ENCODE peak calls at places on chromosomes 2 and 18, in ten cellular contexts. M, K, C, S, O, Y, U, N, F and J are unnamed samples.

GRCh38 chr2:96413067-96413722 is 77.6 kb downstream of the NCAPH start:
- DNase-seq in U (no peak), O (no peak), K (no peak), M (no peak), C (peak; percentile 31), S (peak; percentile 65), Y (no peak), F (no peak), N (no peak), J (peak; percentile 22)

GRCh38 chr2:28276807-28277206 is 115.9 kb upstream of the FOSL2 start:
- DNase-seq in O (no peak), S (no peak), N (no peak), M (peak; percentile 34), K (no peak), C (no peak), F (no peak), U (no peak), Y (no peak), J (no peak)

GRCh38 chr18:499351-500229 is 911 bp downstream of the COLEC12 start:
- DNase-seq in F (no peak), S (peak; percentile 52), K (peak; percentile 92), U (peak; percentile 73), Y (no peak), M (peak; percentile 83), C (no peak), O (no peak), N (no peak), J (peak; percentile 27)

GRCh38 chr2:241357531-241357930 is 1.4 kb downstream of the FARP2 start:
- DNase-seq in Y (no peak), C (no peak), S (no peak), N (no peak), K (no peak), F (no peak), M (no peak), O (no peak), U (no peak), J (no peak)

GRCh38 chr18:22169011-22169888 is at the start of gene GATA6:
- DNase-seq in U (peak; percentile 96), K (peak; percentile 98), M (peak; percentile 95), F (no peak), C (peak; percentile 98), Y (peak; percentile 75), O (no peak), N (peak; percentile 97), S (peak; percentile 91), J (peak; percentile 85)

GRCh38 chr2:236928353-236929153 is 157.1 kb upstream of the COPS8 start:
- DNase-seq in Y (no peak), O (no peak), F (no peak), S (no peak), U (no peak), K (peak; percentile 10), M (peak; percentile 42), C (no peak), N (peak; percentile 50), J (no peak)

GRCh38 chr2:58601017-58601416 is 359.9 kb upstream of the FANCL start:
- DNase-seq in M (peak; percentile 63), K (no peak), O (no peak), U (no peak), S (peak; percentile 92), N (no peak), C (no peak), F (no peak), Y (no peak), J (peak; percentile 84)

GRCh38 chr2:138531913-138532312 is 30.3 kb downstream of the SPOPL start:
- DNase-seq in K (peak; percentile 47), M (peak; percentile 1), C (no peak), Y (no peak), O (no peak), S (no peak), F (no peak), U (no peak), N (no peak), J (no peak)

GRCh38 chr18:79515944-79516351 is 120.2 kb downstream of the NFATC1 start:
- DNase-seq in F (no peak), S (no peak), C (no peak), K (no peak), M (no peak), U (peak; percentile 55), O (no peak), N (peak; percentile 36), Y (no peak), J (no peak)

GRCh38 chr2:192194065-192194865 is 468 bp downstream of the TMEFF2 start:
- DNase-seq in O (no peak), Y (peak; percentile 3), C (peak; percentile 13), S (no peak), M (peak; percentile 68), F (no peak), N (peak; percentile 59), K (peak; percentile 7), U (peak; percentile 61), J (no peak)

GRCh38 chr18:10949655-10950054 is 199.7 kb downstream of the PIEZO2 start:
- DNase-seq in K (peak; percentile 68), O (no peak), N (no peak), Y (no peak), S (no peak), C (no peak), M (no peak), U (no peak), F (no peak), J (no peak)

GRCh38 chr18:10950876-10951630 is 198.3 kb downstream of the PIEZO2 start:
- DNase-seq in O (no peak), C (peak; percentile 57), Y (no peak), M (no peak), F (no peak), K (no peak), S (no peak), N (no peak), U (no peak), J (no peak)

GRCh38 chr18:10948421-10948820 is 200.9 kb downstream of the PIEZO2 start:
- DNase-seq in M (no peak), U (no peak), Y (no peak), C (no peak), O (no peak), S (no peak), K (no peak), N (no peak), F (no peak), J (no peak)

GRCh38 chr18:10951631-10952544 is 197.5 kb downstream of the PIEZO2 start:
- DNase-seq in O (no peak), F (no peak), C (no peak), M (no peak), K (no peak), Y (no peak), U (no peak), N (no peak), S (no peak), J (no peak)

DNA sequence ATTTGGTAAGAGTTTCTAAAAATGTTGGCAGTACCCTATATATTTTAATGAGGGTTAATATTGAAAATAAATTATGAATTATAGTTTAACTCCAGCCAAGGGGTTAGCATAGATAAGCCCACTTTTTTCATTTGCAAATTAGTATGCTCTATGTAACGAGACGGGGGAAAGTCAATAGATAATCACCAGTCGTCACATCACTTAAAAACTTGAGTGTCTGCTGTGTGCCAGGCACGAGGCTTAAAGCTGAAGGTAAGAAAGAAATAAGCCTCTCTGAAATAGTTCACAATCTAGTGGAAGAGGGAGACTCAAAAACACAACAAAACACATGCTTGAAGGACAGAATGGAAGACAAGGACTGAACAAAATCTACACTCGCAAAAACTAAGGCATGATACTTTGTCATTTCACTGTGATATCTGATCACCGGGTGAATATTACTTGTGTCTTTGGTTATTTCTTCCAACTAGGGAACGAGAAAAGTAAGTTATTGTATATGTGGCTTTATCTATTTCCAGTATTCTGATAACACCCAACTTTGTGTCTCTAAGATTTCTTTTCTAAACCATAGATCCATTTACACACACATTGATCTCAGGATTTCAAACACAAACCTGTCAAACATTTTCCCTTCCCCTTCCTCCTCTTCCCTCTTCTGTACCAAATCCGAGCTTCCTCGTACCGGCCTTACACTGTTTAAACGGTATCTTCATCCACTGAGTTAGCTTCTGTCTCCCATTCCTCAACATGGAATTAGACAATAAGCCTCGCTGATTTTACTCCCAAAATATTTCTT is 199.1 kb downstream of the PIEZO2 start:
- DNase-seq in Y (no peak), F (no peak), M (no peak), N (no peak), U (no peak), K (no peak), C (no peak), S (no peak), O (no peak), J (no peak)
- H3K4me1 ChIP-seq in Y (no peaks in the 10 kb centered on the region), F (no peaks in the 10 kb centered on the region), M (no peaks in the 10 kb centered on the region), N (no peaks in the 10 kb centered on the region), U (no peaks in the 10 kb centered on the region), K (peaks cover 3% of the 10 kb centered on the region), C (peaks cover 14% of the 10 kb centered on the region), S (no peaks in the 10 kb centered on the region), O (no peaks in the 10 kb centered on the region), J (no peaks in the 10 kb centered on the region)

DNA sequence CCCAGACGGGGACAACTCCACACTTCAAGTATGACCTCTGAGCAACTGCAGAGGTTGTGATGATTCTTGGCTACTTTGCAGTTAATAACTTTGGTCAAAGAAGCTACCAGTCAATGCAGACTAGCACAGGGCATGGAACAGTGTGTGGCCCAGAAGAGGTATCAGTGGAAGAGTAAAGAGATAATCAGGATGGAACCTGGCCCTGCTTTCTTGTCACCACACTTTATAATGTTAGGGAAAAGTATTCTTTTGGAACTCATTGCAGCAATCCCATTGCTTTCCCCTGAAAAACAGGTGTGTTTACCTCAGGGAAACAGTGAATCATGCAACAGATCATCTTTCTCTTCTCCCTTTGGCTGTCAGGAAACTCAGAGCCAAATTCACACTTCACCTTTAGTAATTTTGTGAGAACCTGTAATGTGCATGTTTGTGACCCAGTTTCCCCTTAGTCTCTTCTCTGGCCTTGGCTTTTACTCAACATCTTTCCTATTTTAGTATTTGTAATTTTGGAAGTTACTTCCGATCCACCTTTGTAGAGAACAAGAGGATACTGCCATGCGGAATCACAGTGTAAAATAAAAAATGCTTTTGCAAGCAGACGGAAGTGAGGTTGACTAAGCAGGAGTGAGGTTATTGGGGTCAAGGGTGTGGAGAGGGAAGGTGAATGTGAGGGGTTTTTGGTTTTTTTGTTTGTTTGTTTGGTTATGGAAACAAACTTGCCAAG is 14.2 kb downstream of the ASPRV1 start:
- DNase-seq in Y (no peak), N (no peak), K (no peak), F (no peak), M (no peak), C (no peak), O (no peak), S (peak; percentile 62), U (no peak), J (peak; percentile 25)
- H3K27ac ChIP-seq in Y (peak overlapping the region; percentile 69), N (no peak overlapping the region), K (no peak overlapping the region), F (peak overlapping the region; percentile 39), M (peak overlapping the region; percentile 33), C (no peak overlapping the region), O (no peak overlapping the region), S (peak overlapping the region; percentile 98), U (peak overlapping the region; percentile 60), J (peak overlapping the region; percentile 97)

GRCh38 chr2:23916727-23917458 is 10.0 kb downstream of the ATAD2B start:
- DNase-seq in U (no peak), O (no peak), M (no peak), Y (no peak), K (peak; percentile 42), F (no peak), C (no peak), N (no peak), S (peak; percentile 48), J (no peak)
- H3K4me1 ChIP-seq in U (peaks cover 11% of the 10 kb centered on the region), O (peaks cover 18% of the 10 kb centered on the region), M (peaks cover 14% of the 10 kb centered on the region), Y (peaks cover 18% of the 10 kb centered on the region), K (peaks cover 4% of the 10 kb centered on the region), F (peaks cover 51% of the 10 kb centered on the region), C (no peaks in the 10 kb centered on the region), N (no peaks in the 10 kb centered on the region), S (peaks cover 23% of the 10 kb centered on the region), J (no peaks in the 10 kb centered on the region)

DNA sequence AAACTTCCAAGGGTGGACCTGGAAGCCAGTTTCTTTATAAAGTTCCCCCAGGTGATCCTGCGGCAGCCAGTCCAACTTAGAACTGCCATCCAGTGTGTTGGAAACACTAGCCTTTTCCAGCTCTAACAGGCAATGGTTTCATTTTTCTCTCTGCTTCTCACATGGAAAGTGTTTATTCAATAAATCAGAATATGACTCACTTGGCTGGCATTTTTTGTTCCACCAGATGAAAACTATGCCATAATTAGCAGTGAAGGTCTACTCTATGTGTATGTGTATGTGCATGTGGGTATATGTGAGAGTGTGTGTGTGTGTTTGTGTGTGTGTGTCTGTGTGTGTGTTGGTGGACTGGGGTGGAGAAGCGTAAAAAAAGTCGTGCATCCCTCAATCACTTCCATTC is 91.0 kb upstream of the SETBP1 start:
- DNase-seq in S (peak; percentile 75), N (no peak), C (no peak), M (peak; percentile 84), Y (no peak), U (no peak), F (no peak), O (no peak), K (no peak), J (peak; percentile 80)
- H3K27ac ChIP-seq in S (peak overlapping the region; percentile 70), N (no peak overlapping the region), C (no peak overlapping the region), M (peak overlapping the region; percentile 59), Y (no peak overlapping the region), U (no peak overlapping the region), F (no peak overlapping the region), O (no peak overlapping the region), K (no peak overlapping the region), J (peak overlapping the region; percentile 37)